ENCODE peak calls at places on chromosomes 13 and 19, in seven cellular contexts. L is tibial nerve; E is amygdala; Y is T-helper 17 cell; J is left cardiac atrium; R is ovary; M is stimulated activated CD8-positive, alpha-beta memory T cell treated with anti-CD3 and anti-CD28 coated beads, Interleukin-4, amount 100 ng/mL, for 4 hours. B is an unnamed sample.

GRCh38 chr19:13154911-13155471 is 4.8 kb downstream of the IER2 start:
- DNase-seq in Y (peak), R (peak), L (peak), E (no peak), M (peak), J (peak), B (peak)

GRCh38 chr19:44701228-44701627 is 2.3 kb downstream of the CEACAM16 start:
- DNase-seq in M (no peak), R (no peak), L (no peak), E (no peak), Y (no peak), J (no peak), B (no peak)

GRCh38 chr13:24178847-24179845 is 18.6 kb downstream of the SPATA13 start:
- DNase-seq in L (no peak), Y (no peak), J (no peak), E (no peak), M (no peak), R (no peak), B (no peak)

GRCh38 chr19:33048806-33049676 is 15.6 kb downstream of the RHPN2 start:
- DNase-seq in E (no peak), L (no peak), R (no peak), Y (no peak), J (no peak), M (no peak), B (no peak)

GRCh38 chr13:79457948-79458347 is 23.0 kb upstream of the NDFIP2 start:
- DNase-seq in R (no peak), L (no peak), Y (no peak), J (no peak), M (no peak), E (no peak), B (no peak)

GRCh38 chr19:40467007-40467565 is 285 bp downstream of the SPTBN4 start:
- DNase-seq in R (peak), Y (no peak), L (no peak), E (no peak), J (no peak), M (no peak), B (no peak)

GRCh38 chr13:28609381-28609780 is 49.5 kb upstream of the POMP start:
- DNase-seq in Y (no peak), J (no peak), M (no peak), L (no peak), E (no peak), R (no peak), B (no peak)

GRCh38 chr19:54422136-54422535 is 6.9 kb downstream of the TTYH1 start:
- DNase-seq in Y (no peak), L (no peak), R (no peak), M (no peak), E (no peak), J (no peak), B (no peak)

GRCh38 chr13:27283906-27284523 is 13.4 kb downstream of the RASL11A start:
- DNase-seq in L (no peak), R (no peak), Y (no peak), J (peak), E (no peak), M (no peak), B (peak)

GRCh38 chr13:49821216-49821820 is 28.8 kb upstream of the KPNA3 start:
- DNase-seq in E (no peak), M (no peak), Y (no peak), L (no peak), R (no peak), J (no peak), B (no peak)

GRCh38 chr13:100825551-100825950 is 151.0 kb upstream of the TMTC4 start:
- DNase-seq in J (no peak), M (no peak), R (no peak), L (no peak), Y (no peak), E (no peak), B (no peak)

GRCh38 chr19:49473868-49474544 is at the start of gene FLT3LG:
- DNase-seq in L (peak), R (peak), Y (peak), J (peak), E (peak), M (peak), B (peak)

GRCh38 chr13:106523566-106523965 is 11.9 kb downstream of the EFNB2 start:
- DNase-seq in E (no peak), Y (no peak), R (no peak), J (no peak), L (no peak), M (no peak), B (no peak)

GRCh38 chr13:93947651-93948050 is 531.8 kb downstream of the DCT start:
- DNase-seq in R (no peak), Y (no peak), L (no peak), E (no peak), J (no peak), M (no peak), B (no peak)

GRCh38 chr13:20387441-20387971 is 138.2 kb downstream of the CRYL1 start:
- DNase-seq in Y (no peak), E (no peak), L (no peak), J (no peak), M (no peak), R (no peak), B (no peak)

GRCh38 chr13:33323766-33324525 is 38.4 kb upstream of the STARD13 start:
- DNase-seq in M (no peak), R (no peak), J (no peak), E (no peak), L (no peak), Y (no peak), B (no peak)